ENCODE peak calls at places on chromosome 20, in nine cellular contexts. One of them, this sample, is unnamed.

GRCh38 chr20:37670426-37670825 is 23.4 kb upstream of the CTNNBL1 start:
- DNase-seq in T follicular helper cell: no peak
- DNase-seq in islet precursor cell: no peak
- DNase-seq in T-helper 1 cell: no peak
- DNase-seq in T-helper 17 cell: no peak
- DNase-seq in Right ventricle myocardium superior: peak; percentile 50
- DNase-seq in left ventricle myocardium inferior: no peak
- DNase-seq in gastrocnemius medialis: peak; percentile 34
- DNase-seq in globus pallidus: peak; percentile 10
- DNase-seq in this sample: peak; percentile 55

GRCh38 chr20:51759769-51760510 is 8.2 kb downstream of the ATP9A start:
- DNase-seq in T-helper 17 cell: no peak
- DNase-seq in islet precursor cell: no peak
- DNase-seq in gastrocnemius medialis: no peak
- DNase-seq in T-helper 1 cell: no peak
- DNase-seq in left ventricle myocardium inferior: no peak
- DNase-seq in globus pallidus: no peak
- DNase-seq in T follicular helper cell: no peak
- DNase-seq in Right ventricle myocardium superior: no peak
- DNase-seq in this sample: no peak

GRCh38 chr20:53706511-53707031 is 112.9 kb upstream of the ZNF217 start:
- DNase-seq in gastrocnemius medialis: no peak
- DNase-seq in T follicular helper cell: no peak
- DNase-seq in left ventricle myocardium inferior: no peak
- DNase-seq in T-helper 17 cell: no peak
- DNase-seq in islet precursor cell: no peak
- DNase-seq in T-helper 1 cell: no peak
- DNase-seq in Right ventricle myocardium superior: no peak
- DNase-seq in globus pallidus: no peak
- DNase-seq in this sample: no peak

GRCh38 chr20:32564921-32565734 is 20.0 kb downstream of the NOL4L start:
- DNase-seq in T follicular helper cell: no peak
- DNase-seq in globus pallidus: peak; percentile 59
- DNase-seq in Right ventricle myocardium superior: peak; percentile 74
- DNase-seq in T-helper 1 cell: no peak
- DNase-seq in gastrocnemius medialis: peak; percentile 40
- DNase-seq in islet precursor cell: no peak
- DNase-seq in left ventricle myocardium inferior: peak; percentile 57
- DNase-seq in T-helper 17 cell: no peak
- DNase-seq in this sample: no peak

GRCh38 chr20:20450461-20451027 is 82.6 kb downstream of the INSM1 start:
- DNase-seq in T-helper 1 cell: no peak
- DNase-seq in globus pallidus: peak; percentile 85
- DNase-seq in islet precursor cell: no peak
- DNase-seq in T follicular helper cell: no peak
- DNase-seq in gastrocnemius medialis: peak; percentile 31
- DNase-seq in Right ventricle myocardium superior: peak; percentile 73
- DNase-seq in left ventricle myocardium inferior: peak; percentile 63
- DNase-seq in T-helper 17 cell: no peak
- DNase-seq in this sample: peak; percentile 79

GRCh38 chr20:60636417-60636816 is 615.6 kb upstream of the CDH4 start:
- DNase-seq in globus pallidus: no peak
- DNase-seq in left ventricle myocardium inferior: no peak
- DNase-seq in T-helper 1 cell: no peak
- DNase-seq in Right ventricle myocardium superior: no peak
- DNase-seq in T follicular helper cell: no peak
- DNase-seq in islet precursor cell: no peak
- DNase-seq in T-helper 17 cell: no peak
- DNase-seq in gastrocnemius medialis: no peak
- DNase-seq in this sample: no peak

GRCh38 chr20:24782801-24783630 is 166.1 kb upstream of the CST7 start:
- DNase-seq in Right ventricle myocardium superior: no peak
- DNase-seq in T-helper 1 cell: no peak
- DNase-seq in left ventricle myocardium inferior: no peak
- DNase-seq in globus pallidus: no peak
- DNase-seq in gastrocnemius medialis: no peak
- DNase-seq in islet precursor cell: peak; percentile 80
- DNase-seq in T follicular helper cell: no peak
- DNase-seq in T-helper 17 cell: no peak
- DNase-seq in this sample: no peak

GRCh38 chr20:33465536-33466302 is 22.2 kb upstream of the SNTA1 start:
- DNase-seq in T-helper 17 cell: no peak
- DNase-seq in left ventricle myocardium inferior: no peak
- DNase-seq in T follicular helper cell: no peak
- DNase-seq in Right ventricle myocardium superior: no peak
- DNase-seq in T-helper 1 cell: no peak
- DNase-seq in gastrocnemius medialis: no peak
- DNase-seq in globus pallidus: peak; percentile 97
- DNase-seq in islet precursor cell: no peak
- DNase-seq in this sample: peak; percentile 92

GRCh38 chr20:32598606-32599005 is 13.5 kb upstream of the NOL4L start:
- DNase-seq in gastrocnemius medialis: no peak
- DNase-seq in T-helper 17 cell: no peak
- DNase-seq in globus pallidus: no peak
- DNase-seq in Right ventricle myocardium superior: no peak
- DNase-seq in islet precursor cell: no peak
- DNase-seq in left ventricle myocardium inferior: no peak
- DNase-seq in T follicular helper cell: no peak
- DNase-seq in T-helper 1 cell: no peak
- DNase-seq in this sample: no peak

GRCh38 chr20:58870293-58871014 is 17.9 kb downstream of the GNAS start:
- DNase-seq in T follicular helper cell: peak; percentile 44
- DNase-seq in T-helper 1 cell: peak; percentile 49
- DNase-seq in Right ventricle myocardium superior: peak; percentile 71
- DNase-seq in T-helper 17 cell: no peak
- DNase-seq in left ventricle myocardium inferior: peak; percentile 57
- DNase-seq in gastrocnemius medialis: peak; percentile 52
- DNase-seq in islet precursor cell: peak; percentile 83
- DNase-seq in globus pallidus: peak; percentile 53
- DNase-seq in this sample: peak; percentile 23

GRCh38 chr20:49345538-49345937 is 67.7 kb upstream of the ZNFX1 start:
- DNase-seq in T-helper 1 cell: no peak
- DNase-seq in Right ventricle myocardium superior: peak; percentile 57
- DNase-seq in gastrocnemius medialis: peak; percentile 51
- DNase-seq in globus pallidus: no peak
- DNase-seq in islet precursor cell: no peak
- DNase-seq in left ventricle myocardium inferior: peak; percentile 37
- DNase-seq in T follicular helper cell: no peak
- DNase-seq in T-helper 17 cell: no peak
- DNase-seq in this sample: peak; percentile 50

GRCh38 chr20:25313608-25314007 is 65.7 kb downstream of the PYGB start:
- DNase-seq in left ventricle myocardium inferior: no peak
- DNase-seq in T-helper 1 cell: no peak
- DNase-seq in gastrocnemius medialis: no peak
- DNase-seq in Right ventricle myocardium superior: no peak
- DNase-seq in globus pallidus: no peak
- DNase-seq in islet precursor cell: no peak
- DNase-seq in T-helper 17 cell: no peak
- DNase-seq in T follicular helper cell: no peak
- DNase-seq in this sample: no peak

GRCh38 chr20:44118185-44119034 is 68.6 kb downstream of the JPH2 start:
- DNase-seq in T-helper 17 cell: no peak
- DNase-seq in islet precursor cell: peak; percentile 41
- DNase-seq in gastrocnemius medialis: no peak
- DNase-seq in T follicular helper cell: no peak
- DNase-seq in Right ventricle myocardium superior: no peak
- DNase-seq in left ventricle myocardium inferior: no peak
- DNase-seq in globus pallidus: no peak
- DNase-seq in T-helper 1 cell: no peak
- DNase-seq in this sample: no peak

GRCh38 chr20:25275813-25276532 is 28.1 kb downstream of the PYGB start:
- DNase-seq in globus pallidus: no peak
- DNase-seq in islet precursor cell: peak; percentile 41
- DNase-seq in gastrocnemius medialis: peak; percentile 9
- DNase-seq in T follicular helper cell: no peak
- DNase-seq in Right ventricle myocardium superior: peak; percentile 31
- DNase-seq in T-helper 17 cell: peak; percentile 5
- DNase-seq in left ventricle myocardium inferior: peak; percentile 14
- DNase-seq in T-helper 1 cell: no peak
- DNase-seq in this sample: no peak

This sample was measured in DMS 273 treated with DMSO at 0.1 percent for 48 hours.